ENCODE peak calls at places on chromosomes 13 and 19, in eight cellular contexts. B is mucosa of descending colon; U is heart left ventricle; P is neuronal stem cell; N is CD4-positive, CD25-positive, alpha-beta regulatory T cell; J is mesendoderm; H is CD8-positive, alpha-beta memory T cell; W is endodermal cell. G is an unnamed sample. For H3K4me1, the result is how much of the 10 kb centered on the place peaks cover.

GRCh38 chr13:33817843-33818661 is at the start of gene RFC3:
- DNase-seq in P (peak), B (peak), U (peak), J (peak), W (peak), H (peak), N (peak), G (peak)

GRCh38 chr13:78598382-78598781 is 5.0 kb downstream of the POU4F1 start:
- DNase-seq in U (no peak), W (no peak), H (no peak), B (no peak), N (no peak), P (no peak), J (no peak), G (no peak)

GRCh38 chr13:111886217-111886945 is 180.6 kb upstream of the SOX1 start:
- DNase-seq in B (no peak), U (no peak), P (no peak), W (peak), N (no peak), J (no peak), H (no peak), G (no peak)

GRCh38 chr13:41411060-41411459 is 46.3 kb upstream of the RGCC start:
- DNase-seq in B (no peak), H (no peak), U (no peak), N (no peak), P (no peak), W (no peak), J (no peak), G (no peak)

GRCh38 chr13:32408999-32409313 is 19.0 kb downstream of the N4BP2L1 start:
- DNase-seq in W (no peak), J (no peak), N (no peak), U (no peak), B (no peak), H (no peak), P (no peak), G (no peak)

GRCh38 chr13:32427852-32428580 is at the start of gene N4BP2L1:
- DNase-seq in W (peak), N (peak), H (peak), J (peak), U (peak), B (peak), P (no peak), G (no peak)

GRCh38 chr13:113532156-113532806 is 41.8 kb upstream of the DCUN1D2 start:
- DNase-seq in J (peak), H (no peak), B (no peak), U (no peak), N (no peak), P (peak), W (no peak), G (no peak)

GRCh38 chr19:40739871-40740703 is 10.2 kb downstream of the ACTMAP start:
- DNase-seq in W (no peak), U (no peak), H (no peak), P (no peak), J (no peak), B (no peak), N (no peak), G (no peak)

GRCh38 chr13:43273362-43273761 is 250.0 kb downstream of the DNAJC15 start:
- DNase-seq in W (no peak), J (no peak), U (no peak), H (no peak), N (no peak), B (no peak), P (no peak), G (no peak)

GRCh38 chr19:53774011-53774410 is 50.1 kb downstream of the NLRP12 start:
- DNase-seq in P (no peak), B (no peak), U (no peak), J (peak), W (no peak), N (no peak), H (no peak), G (no peak)

GRCh38 chr13:80052286-80052685 is 288.6 kb downstream of the SPRY2 start:
- DNase-seq in B (no peak), U (no peak), N (no peak), H (no peak), J (no peak), P (no peak), W (no peak), G (no peak)

GRCh38 chr13:94609196-94609595 is 7.5 kb downstream of the GPR180 start:
- DNase-seq in W (no peak), B (no peak), H (no peak), J (no peak), N (no peak), U (no peak), P (no peak), G (no peak)

GRCh38 chr13:42893346-42893745 is 98.7 kb downstream of the EPSTI1 start:
- DNase-seq in B (no peak), U (no peak), P (no peak), H (no peak), N (no peak), J (peak), W (no peak), G (no peak)

GRCh38 chr13:84609716-84610115 is 727.4 kb upstream of the SLITRK1 start:
- DNase-seq in J (no peak), H (no peak), N (no peak), W (no peak), P (no peak), B (no peak), U (no peak), G (no peak)

GRCh38 chr19:52923782-52924593 is 760 bp upstream of the ZNF888 start:
- DNase-seq in W (peak), H (no peak), P (no peak), B (peak), U (peak), J (peak), N (no peak), G (no peak)

GRCh38 chr19:10896851-10897526 is 25.6 kb downstream of the CARM1 start:
- DNase-seq in W (peak), P (no peak), H (no peak), U (no peak), J (no peak), N (no peak), B (peak), G (no peak)

GRCh38 chr19:51098366-51099069 is 9.7 kb downstream of the CTU1 start:
- DNase-seq in H (peak), N (peak), P (no peak), U (peak), J (no peak), W (no peak), B (no peak), G (no peak)

GRCh38 chr19:51101171-51101865 is 6.9 kb downstream of the CTU1 start:
- DNase-seq in U (no peak), J (no peak), P (no peak), B (no peak), W (no peak), N (no peak), H (no peak), G (no peak)

GRCh38 chr19:51097796-51098195 is 10.4 kb downstream of the CTU1 start:
- DNase-seq in U (no peak), H (no peak), J (no peak), N (no peak), W (no peak), B (no peak), P (no peak), G (no peak)

GRCh38 chr19:51097166-51097736 is 11.0 kb downstream of the CTU1 start:
- DNase-seq in H (peak), P (peak), W (peak), U (peak), N (peak), J (peak), B (peak), G (no peak)

GRCh38 chr19:51099070-51099382 is 9.2 kb downstream of the CTU1 start:
- DNase-seq in H (no peak), U (no peak), B (no peak), P (no peak), W (no peak), N (no peak), J (no peak), G (no peak)
- H3K4me3 ChIP-seq in H (no peak), U (peak), B (no peak), P (no peak), W (no peak), N (no peak), J (no peak), G (no peak)

DNA sequence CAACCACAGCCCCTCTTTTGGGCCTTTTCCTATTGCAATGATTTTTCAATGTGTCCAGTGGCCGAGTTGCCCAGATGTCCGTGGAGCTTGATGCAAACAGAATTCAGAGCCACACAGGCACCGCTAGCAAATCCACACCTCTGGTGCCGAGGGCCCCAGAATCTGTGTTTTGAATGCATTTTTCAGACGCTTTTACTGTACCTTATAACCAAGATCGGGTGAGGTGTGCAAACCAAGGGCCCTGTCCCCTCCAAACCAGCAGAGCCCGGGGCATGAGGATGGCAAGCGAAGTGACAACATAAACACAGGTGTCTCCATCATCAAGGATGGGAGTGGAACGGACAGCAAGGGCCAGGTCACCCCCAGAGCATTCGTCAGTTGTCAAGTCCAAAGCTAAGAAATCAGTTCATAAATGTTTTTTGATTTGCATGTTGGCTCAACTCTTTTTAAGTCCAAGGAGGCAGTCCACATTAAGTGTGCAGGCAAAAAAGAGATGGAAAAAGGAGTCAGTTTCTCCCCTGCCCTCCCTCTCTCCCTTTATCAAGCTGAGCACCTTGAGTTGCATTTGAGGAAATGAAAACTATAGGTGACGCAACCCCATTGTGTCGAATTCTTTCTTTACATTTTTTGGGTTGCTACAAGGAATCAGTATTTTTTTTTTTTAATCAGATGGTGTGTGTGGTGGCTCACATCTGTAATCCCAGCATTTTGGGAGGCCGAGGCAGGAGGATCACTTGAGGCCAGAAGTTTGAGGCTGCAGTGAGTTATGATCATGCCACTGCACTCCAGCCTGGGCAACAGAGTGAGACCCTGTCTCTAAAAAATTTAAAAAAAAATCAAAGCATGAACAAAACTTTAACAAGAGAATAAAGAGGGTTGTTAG is 2.9 kb downstream of the CCDC8 start:
- DNase-seq in U (no peak), B (no peak), N (no peak), J (no peak), H (no peak), P (no peak), W (no peak), G (no peak)
- H3K4me1 ChIP-seq in U (under half), B (under half), N (under half), J (under half), H (under half), P (under half), W (under half), G (under half)

DNA sequence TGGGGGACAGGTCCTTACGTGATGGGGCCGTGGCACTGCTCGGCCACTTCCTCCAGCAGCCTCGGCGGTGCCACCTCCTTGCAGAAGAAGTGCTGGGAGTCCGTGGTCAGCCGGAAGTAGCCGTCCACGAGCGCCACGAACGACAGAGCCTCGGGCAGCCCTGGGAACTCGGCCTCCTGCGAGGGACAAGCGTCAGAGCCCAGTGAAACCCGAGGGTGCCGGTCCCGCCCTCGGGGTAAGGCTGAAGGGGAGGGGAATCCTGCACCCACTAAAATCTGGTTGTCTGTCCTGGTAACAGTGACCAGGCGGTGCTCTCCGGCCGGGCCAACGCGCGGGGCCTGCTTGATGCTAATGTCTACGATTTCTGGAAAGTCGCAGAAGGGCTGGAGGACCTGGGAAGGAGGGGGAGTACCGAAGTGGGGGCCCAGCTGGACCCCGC is 6.4 kb downstream of the JAK3 start:
- DNase-seq in U (no peak), J (no peak), W (no peak), P (no peak), H (no peak), B (no peak), N (no peak), G (no peak)
- H3K4me3 ChIP-seq in U (no peak), J (peak), W (peak), P (peak), H (no peak), B (no peak), N (no peak), G (peak)

GRCh38 chr19:29542327-29542726 is 16.5 kb downstream of the VSTM2B start:
- DNase-seq in N (no peak), B (no peak), P (no peak), W (no peak), J (no peak), H (no peak), U (no peak), G (no peak)

GRCh38 chr19:29542776-29543175 is 17.0 kb downstream of the VSTM2B start:
- DNase-seq in B (no peak), P (no peak), W (no peak), U (no peak), H (no peak), N (no peak), J (no peak), G (no peak)

GRCh38 chr19:29541473-29542253 is 15.9 kb downstream of the VSTM2B start:
- DNase-seq in P (no peak), N (no peak), U (no peak), H (no peak), B (no peak), J (no peak), W (no peak), G (no peak)

GRCh38 chr19:29544656-29545360 is 19.0 kb downstream of the VSTM2B start:
- DNase-seq in W (no peak), N (no peak), P (no peak), H (no peak), J (no peak), B (no peak), U (peak), G (no peak)

DNA sequence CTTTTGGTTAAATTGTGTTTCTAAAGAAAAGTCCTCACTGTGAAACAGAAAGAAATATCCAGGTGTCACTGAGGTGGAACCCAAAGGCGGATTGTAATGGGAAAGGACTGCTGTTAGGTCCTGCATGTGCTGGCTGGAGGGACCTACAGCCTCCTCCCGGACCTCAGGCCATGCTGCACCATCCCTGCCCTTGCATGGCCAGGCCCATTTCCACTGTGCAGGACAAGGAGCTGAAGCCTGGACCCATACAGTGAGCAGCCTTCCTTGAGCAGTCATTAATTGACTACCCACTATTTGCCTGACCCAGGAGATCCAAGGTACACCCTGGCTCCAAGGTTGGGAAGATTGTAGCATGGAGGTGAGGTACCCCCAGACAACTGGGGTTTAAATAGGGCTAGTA is 17.6 kb downstream of the VSTM2B start:
- DNase-seq in W (no peak), H (no peak), B (no peak), N (no peak), U (no peak), P (no peak), J (no peak), G (no peak)
- H3K4me1 ChIP-seq in W (under half), H (under half), B (under half), N (under half), U (under half), P (under half), J (under half), G (under half)

DNA sequence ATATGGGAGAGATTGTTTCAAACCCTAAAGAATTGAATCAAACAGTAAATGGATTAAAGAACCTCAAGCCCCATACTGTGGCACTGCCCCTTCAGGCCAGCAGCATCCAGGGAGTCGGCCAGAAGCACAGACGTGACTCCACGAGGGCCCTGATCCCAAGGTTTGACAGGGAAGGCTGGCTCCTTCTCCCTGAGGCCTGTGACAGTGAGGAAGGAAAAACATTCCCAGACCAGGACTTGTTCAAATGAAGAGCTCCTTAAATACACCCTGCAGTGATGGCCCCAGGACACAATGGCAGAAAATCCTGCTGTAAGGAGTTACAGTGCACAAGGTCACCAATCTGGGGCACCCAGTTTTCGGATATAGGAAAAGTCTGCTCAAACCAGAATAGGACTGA is 91.0 kb downstream of the COL4A1 start:
- DNase-seq in H (no peak), N (no peak), U (no peak), J (no peak), W (no peak), B (no peak), P (no peak), G (no peak)
- H3K4me3 ChIP-seq in H (no peak), N (no peak), U (no peak), J (no peak), W (no peak), B (no peak), P (no peak), G (no peak)

GRCh38 chr19:19461671-19462622 is 53.4 kb downstream of the TSSK6 start:
- DNase-seq in P (peak), B (peak), U (peak), J (peak), W (peak), N (no peak), H (peak), G (peak)
- H3K4me1 ChIP-seq in P (half or more), B (half or more), U (half or more), J (under half), W (under half), N (half or more), H (half or more), G (under half)

GRCh38 chr19:592101-592500 is 2.4 kb downstream of the HCN2 start:
- DNase-seq in U (peak), H (no peak), N (no peak), J (no peak), P (no peak), W (no peak), B (no peak), G (no peak)

GRCh38 chr19:590750-591098 is 1.0 kb downstream of the HCN2 start:
- DNase-seq in P (no peak), J (no peak), N (no peak), W (no peak), B (no peak), U (no peak), H (no peak), G (no peak)

GRCh38 chr19:589693-590395 is at the start of gene HCN2:
- DNase-seq in P (no peak), B (no peak), U (no peak), N (no peak), H (no peak), W (no peak), J (no peak), G (no peak)

GRCh38 chr19:590396-590745 is 690 bp downstream of the HCN2 start:
- DNase-seq in J (no peak), N (no peak), P (no peak), W (peak), H (no peak), U (peak), B (no peak), G (no peak)

GRCh38 chr19:591099-591958 is 1.6 kb downstream of the HCN2 start:
- DNase-seq in J (no peak), U (peak), H (no peak), B (peak), W (peak), P (peak), N (no peak), G (no peak)
- H3K4me3 ChIP-seq in J (no peak), U (peak), H (no peak), B (no peak), W (no peak), P (no peak), N (no peak), G (no peak)

GRCh38 chr13:44303681-44304432 is 69.8 kb upstream of the SERP2 start:
- DNase-seq in P (no peak), B (no peak), W (no peak), U (peak), H (no peak), N (no peak), J (no peak), G (no peak)
- H3K4me1 ChIP-seq in P (under half), B (under half), W (under half), U (half or more), H (under half), N (under half), J (under half), G (under half)

GRCh38 chr19:51440052-51440451 is 18.2 kb downstream of the SIGLEC8 start:
- DNase-seq in U (no peak), H (no peak), B (no peak), P (no peak), W (no peak), N (no peak), J (no peak), G (no peak)

GRCh38 chr19:51439021-51439465 is 19.2 kb downstream of the SIGLEC8 start:
- DNase-seq in N (peak), B (peak), P (no peak), W (peak), U (no peak), J (peak), H (peak), G (no peak)

GRCh38 chr19:51441410-51442390 is 16.6 kb downstream of the SIGLEC8 start:
- DNase-seq in H (peak), N (peak), U (no peak), J (no peak), P (no peak), W (no peak), B (peak), G (no peak)

GRCh38 chr19:51440846-51441409 is 17.3 kb downstream of the SIGLEC8 start:
- DNase-seq in U (no peak), H (peak), W (no peak), B (no peak), J (no peak), P (no peak), N (no peak), G (no peak)
- H3K4me3 ChIP-seq in U (peak), H (peak), W (no peak), B (no peak), J (no peak), P (no peak), N (peak), G (no peak)

G was measured in iPS DF 6.9.